ENCODE peak calls at places on chromosomes 2 and 18, in eight cellular contexts. E is activated CD4-positive, CD25-positive, alpha-beta regulatory T cell treated with anti-CD3 and anti-CD28 coated beads, Interleukin-2, amount 50 U/mL, for 16 hours; U is dermis blood vessel endothelial cell; W is CD8-positive, alpha-beta memory T cell; O is stimulated activated CD4-positive, alpha-beta T cell treated with anti-CD3 and anti-CD28 coated beads, Interleukin-2, amount 100 ng/mL, for 48 hours; V is thyroid gland; B is activated naive CD4-positive, alpha-beta T cell treated with anti-CD3 and anti-CD28 coated beads, Interleukin-2, amount 50 U/mL, for 72 hours; R is astrocyte of the spinal cord. I is an unnamed sample.

GRCh38 chr2:192087398-192087958 is 107.3 kb downstream of the TMEFF2 start:
- DNase-seq in O (no peak), R (peak), B (no peak), W (no peak), U (no peak), E (no peak), V (no peak), I (no peak)

GRCh38 chr2:168948621-168949212 is 47.6 kb downstream of the G6PC2 start:
- DNase-seq in E (no peak), O (peak), U (peak), W (no peak), R (no peak), V (no peak), B (peak), I (no peak)

GRCh38 chr2:238157506-238158017 is 1.2 kb upstream of the ERFE start:
- DNase-seq in E (no peak), U (no peak), R (no peak), B (no peak), V (peak), O (no peak), W (no peak), I (no peak)

GRCh38 chr2:17257194-17257909 is 260.9 kb downstream of the RAD51AP2 start:
- DNase-seq in U (no peak), O (no peak), E (no peak), R (peak), V (no peak), W (no peak), B (no peak), I (no peak)

GRCh38 chr18:72100465-72100864 is 443.7 kb downstream of the CBLN2 start:
- DNase-seq in R (no peak), U (no peak), V (no peak), O (no peak), E (no peak), B (no peak), W (no peak), I (no peak)

GRCh38 chr18:36255072-36255708 is 42.3 kb upstream of the FHOD3 start:
- DNase-seq in B (no peak), R (no peak), U (no peak), O (no peak), W (no peak), E (no peak), V (no peak), I (no peak)

GRCh38 chr18:64639536-64639935 is 490.6 kb upstream of the LINC00305 start:
- DNase-seq in B (no peak), O (no peak), V (no peak), U (no peak), W (no peak), R (peak), E (no peak), I (no peak)

GRCh38 chr2:37670378-37671012 is 947 bp downstream of the CDC42EP3 start:
- DNase-seq in U (peak), V (no peak), W (no peak), E (no peak), B (no peak), R (no peak), O (no peak), I (no peak)

GRCh38 chr2:159600752-159601151 is 15.6 kb downstream of the BAZ2B start:
- DNase-seq in E (no peak), W (no peak), O (no peak), R (peak), B (peak), U (peak), V (no peak), I (no peak)

GRCh38 chr2:43838560-43839267 is at the start of the genes ABCG5 and ABCG8:
- DNase-seq in W (no peak), U (no peak), E (no peak), O (no peak), R (no peak), B (no peak), V (no peak), I (no peak)

GRCh38 chr2:237060518-237061312 is 25.0 kb upstream of the COPS8 start:
- DNase-seq in R (peak), W (no peak), E (no peak), B (no peak), V (peak), U (peak), O (no peak), I (no peak)

GRCh38 chr18:12657048-12657848 is 659 bp downstream of the SPIRE1 start:
- DNase-seq in W (peak), B (peak), V (peak), U (peak), E (no peak), R (peak), O (peak), I (peak)

GRCh38 chr2:150484461-150484931 is 3.0 kb downstream of the RND3 start:
- DNase-seq in B (no peak), W (no peak), V (no peak), E (no peak), U (peak), O (no peak), R (peak), I (no peak)

GRCh38 chr2:109429711-109430265 is 184.0 kb downstream of the SEPTIN10 start:
- DNase-seq in U (no peak), R (no peak), E (no peak), W (no peak), O (no peak), V (no peak), B (no peak), I (no peak)

GRCh38 chr2:172328103-172328835 is 99.1 kb upstream of the ITGA6 start:
- DNase-seq in V (no peak), R (peak), U (no peak), B (no peak), E (no peak), O (no peak), W (no peak), I (no peak)

GRCh38 chr2:14907014-14907612 is 274.6 kb downstream of the LRATD1 start:
- DNase-seq in E (no peak), R (no peak), W (no peak), U (no peak), B (no peak), V (no peak), O (no peak), I (no peak)

GRCh38 chr2:238910751-238911351 is 63.0 kb downstream of the TWIST2 start:
- DNase-seq in O (no peak), R (no peak), U (no peak), W (no peak), V (peak), E (no peak), B (no peak), I (no peak)

GRCh38 chr2:113707106-113707505 is 49.3 kb downstream of the SLC35F5 start:
- DNase-seq in R (no peak), V (no peak), U (no peak), B (no peak), W (no peak), O (no peak), E (no peak), I (no peak)

GRCh38 chr18:336753-337152 is 68.9 kb upstream of the THOC1 start:
- DNase-seq in E (no peak), W (no peak), V (no peak), O (no peak), R (no peak), B (no peak), U (no peak), I (no peak)

GRCh38 chr2:216693414-216694100 is 1.8 kb downstream of the IGFBP5 start:
- DNase-seq in B (no peak), R (no peak), E (no peak), U (no peak), O (no peak), V (no peak), W (no peak), I (no peak)

GRCh38 chr2:61557386-61557785 is 19.2 kb upstream of the XPO1 start:
- DNase-seq in B (no peak), E (no peak), O (no peak), W (no peak), R (no peak), U (no peak), V (no peak), I (no peak)

I was measured in GM12891.